ENCODE peak calls at places on chromosomes 3 and 15, in six cellular contexts. One of them, this sample, is unnamed.

GRCh38 chr3:9226326-9226725 is 23.1 kb downstream of the SRGAP3 start:
- DNase-seq in GM20000: no peak
- DNase-seq in left colon: no peak
- DNase-seq in hypothalamus: no peak
- DNase-seq in activated T-helper 1 cell treated with anti-CD3 and anti-CD28 coated beads, Interleukin-12 subunit alpha, Interleukin-12 subunit beta, Interleukin-2, Interleukin-4 antibody, amounts not matched to agents 30 ng/mL and 10 ng/mL and 1 ng/mL, durations not matched to agents 14 hours and 24 hours and 36 hours: no peak
- DNase-seq in SJSA1: no peak
- DNase-seq in this sample: no peak

GRCh38 chr3:16404349-16404895 is 109.1 kb downstream of the RFTN1 start:
- DNase-seq in GM20000: no peak
- DNase-seq in left colon: no peak
- DNase-seq in hypothalamus: no peak
- DNase-seq in activated T-helper 1 cell treated with anti-CD3 and anti-CD28 coated beads, Interleukin-12 subunit alpha, Interleukin-12 subunit beta, Interleukin-2, Interleukin-4 antibody, amounts not matched to agents 30 ng/mL and 10 ng/mL and 1 ng/mL, durations not matched to agents 14 hours and 24 hours and 36 hours: no peak
- DNase-seq in SJSA1: no peak
- DNase-seq in this sample: no peak

GRCh38 chr3:123861081-123861836 is 22.9 kb downstream of the MYLK start:
- DNase-seq in GM20000: no peak
- DNase-seq in left colon: no peak
- DNase-seq in hypothalamus: no peak
- DNase-seq in activated T-helper 1 cell treated with anti-CD3 and anti-CD28 coated beads, Interleukin-12 subunit alpha, Interleukin-12 subunit beta, Interleukin-2, Interleukin-4 antibody, amounts not matched to agents 30 ng/mL and 10 ng/mL and 1 ng/mL, durations not matched to agents 14 hours and 24 hours and 36 hours: no peak
- DNase-seq in SJSA1: no peak
- DNase-seq in this sample: no peak

GRCh38 chr3:149414557-149415231 is 37.2 kb upstream of the TM4SF1 start:
- DNase-seq in GM20000: no peak
- DNase-seq in left colon: no peak
- DNase-seq in hypothalamus: no peak
- DNase-seq in activated T-helper 1 cell treated with anti-CD3 and anti-CD28 coated beads, Interleukin-12 subunit alpha, Interleukin-12 subunit beta, Interleukin-2, Interleukin-4 antibody, amounts not matched to agents 30 ng/mL and 10 ng/mL and 1 ng/mL, durations not matched to agents 14 hours and 24 hours and 36 hours: no peak
- DNase-seq in SJSA1: no peak
- DNase-seq in this sample: no peak

GRCh38 chr3:157785071-157785826 is 282.0 kb upstream of the VEPH1 start:
- DNase-seq in GM20000: no peak
- DNase-seq in left colon: no peak
- DNase-seq in hypothalamus: no peak
- DNase-seq in activated T-helper 1 cell treated with anti-CD3 and anti-CD28 coated beads, Interleukin-12 subunit alpha, Interleukin-12 subunit beta, Interleukin-2, Interleukin-4 antibody, amounts not matched to agents 30 ng/mL and 10 ng/mL and 1 ng/mL, durations not matched to agents 14 hours and 24 hours and 36 hours: no peak
- DNase-seq in SJSA1: peak
- DNase-seq in this sample: no peak

GRCh38 chr3:160210799-160211221 is 14.4 kb upstream of the C3orf80 start:
- DNase-seq in GM20000: peak
- DNase-seq in left colon: no peak
- DNase-seq in hypothalamus: no peak
- DNase-seq in activated T-helper 1 cell treated with anti-CD3 and anti-CD28 coated beads, Interleukin-12 subunit alpha, Interleukin-12 subunit beta, Interleukin-2, Interleukin-4 antibody, amounts not matched to agents 30 ng/mL and 10 ng/mL and 1 ng/mL, durations not matched to agents 14 hours and 24 hours and 36 hours: no peak
- DNase-seq in SJSA1: peak
- DNase-seq in this sample: no peak

GRCh38 chr3:53195602-53196574 is 34.9 kb downstream of the PRKCD start:
- DNase-seq in GM20000: peak
- DNase-seq in left colon: no peak
- DNase-seq in hypothalamus: no peak
- DNase-seq in activated T-helper 1 cell treated with anti-CD3 and anti-CD28 coated beads, Interleukin-12 subunit alpha, Interleukin-12 subunit beta, Interleukin-2, Interleukin-4 antibody, amounts not matched to agents 30 ng/mL and 10 ng/mL and 1 ng/mL, durations not matched to agents 14 hours and 24 hours and 36 hours: peak
- DNase-seq in SJSA1: peak
- DNase-seq in this sample: peak

GRCh38 chr3:13479332-13479581 is 849 bp upstream of the HDAC11 start:
- DNase-seq in GM20000: no peak
- DNase-seq in left colon: no peak
- DNase-seq in hypothalamus: no peak
- DNase-seq in activated T-helper 1 cell treated with anti-CD3 and anti-CD28 coated beads, Interleukin-12 subunit alpha, Interleukin-12 subunit beta, Interleukin-2, Interleukin-4 antibody, amounts not matched to agents 30 ng/mL and 10 ng/mL and 1 ng/mL, durations not matched to agents 14 hours and 24 hours and 36 hours: no peak
- DNase-seq in SJSA1: no peak
- DNase-seq in this sample: no peak

GRCh38 chr15:39608185-39608584 is 27.3 kb downstream of the THBS1 start:
- DNase-seq in GM20000: no peak
- DNase-seq in left colon: no peak
- DNase-seq in hypothalamus: no peak
- DNase-seq in activated T-helper 1 cell treated with anti-CD3 and anti-CD28 coated beads, Interleukin-12 subunit alpha, Interleukin-12 subunit beta, Interleukin-2, Interleukin-4 antibody, amounts not matched to agents 30 ng/mL and 10 ng/mL and 1 ng/mL, durations not matched to agents 14 hours and 24 hours and 36 hours: no peak
- DNase-seq in SJSA1: no peak
- DNase-seq in this sample: no peak

GRCh38 chr15:67578020-67578600 is 35.6 kb downstream of the MAP2K5 start:
- DNase-seq in GM20000: no peak
- DNase-seq in left colon: no peak
- DNase-seq in hypothalamus: no peak
- DNase-seq in activated T-helper 1 cell treated with anti-CD3 and anti-CD28 coated beads, Interleukin-12 subunit alpha, Interleukin-12 subunit beta, Interleukin-2, Interleukin-4 antibody, amounts not matched to agents 30 ng/mL and 10 ng/mL and 1 ng/mL, durations not matched to agents 14 hours and 24 hours and 36 hours: no peak
- DNase-seq in SJSA1: no peak
- DNase-seq in this sample: no peak

GRCh38 chr3:52405066-52405465 is 39.8 kb downstream of the SEMA3G start:
- DNase-seq in GM20000: no peak
- DNase-seq in left colon: no peak
- DNase-seq in hypothalamus: no peak
- DNase-seq in activated T-helper 1 cell treated with anti-CD3 and anti-CD28 coated beads, Interleukin-12 subunit alpha, Interleukin-12 subunit beta, Interleukin-2, Interleukin-4 antibody, amounts not matched to agents 30 ng/mL and 10 ng/mL and 1 ng/mL, durations not matched to agents 14 hours and 24 hours and 36 hours: no peak
- DNase-seq in SJSA1: no peak
- DNase-seq in this sample: no peak

GRCh38 chr15:65535192-65535591 is 4.9 kb downstream of the HACD3 start:
- DNase-seq in GM20000: no peak
- DNase-seq in left colon: no peak
- DNase-seq in hypothalamus: no peak
- DNase-seq in activated T-helper 1 cell treated with anti-CD3 and anti-CD28 coated beads, Interleukin-12 subunit alpha, Interleukin-12 subunit beta, Interleukin-2, Interleukin-4 antibody, amounts not matched to agents 30 ng/mL and 10 ng/mL and 1 ng/mL, durations not matched to agents 14 hours and 24 hours and 36 hours: no peak
- DNase-seq in SJSA1: no peak
- DNase-seq in this sample: no peak

GRCh38 chr15:56732135-56732880 is 1.0 kb downstream of the ZNF280D start:
- DNase-seq in GM20000: peak
- DNase-seq in left colon: no peak
- DNase-seq in hypothalamus: no peak
- DNase-seq in activated T-helper 1 cell treated with anti-CD3 and anti-CD28 coated beads, Interleukin-12 subunit alpha, Interleukin-12 subunit beta, Interleukin-2, Interleukin-4 antibody, amounts not matched to agents 30 ng/mL and 10 ng/mL and 1 ng/mL, durations not matched to agents 14 hours and 24 hours and 36 hours: no peak
- DNase-seq in SJSA1: peak
- DNase-seq in this sample: peak

GRCh38 chr3:153640689-153641308 is 478.8 kb downstream of the RAP2B start:
- DNase-seq in GM20000: no peak
- DNase-seq in left colon: peak
- DNase-seq in hypothalamus: no peak
- DNase-seq in activated T-helper 1 cell treated with anti-CD3 and anti-CD28 coated beads, Interleukin-12 subunit alpha, Interleukin-12 subunit beta, Interleukin-2, Interleukin-4 antibody, amounts not matched to agents 30 ng/mL and 10 ng/mL and 1 ng/mL, durations not matched to agents 14 hours and 24 hours and 36 hours: no peak
- DNase-seq in SJSA1: no peak
- DNase-seq in this sample: peak

GRCh38 chr3:197088370-197088769 is 58.8 kb upstream of the MELTF start:
- DNase-seq in GM20000: peak
- DNase-seq in left colon: no peak
- DNase-seq in hypothalamus: no peak
- DNase-seq in activated T-helper 1 cell treated with anti-CD3 and anti-CD28 coated beads, Interleukin-12 subunit alpha, Interleukin-12 subunit beta, Interleukin-2, Interleukin-4 antibody, amounts not matched to agents 30 ng/mL and 10 ng/mL and 1 ng/mL, durations not matched to agents 14 hours and 24 hours and 36 hours: no peak
- DNase-seq in SJSA1: no peak
- DNase-seq in this sample: no peak

GRCh38 chr3:139117883-139118760 is 73.4 kb upstream of the PRR23C start:
- DNase-seq in GM20000: no peak
- DNase-seq in left colon: no peak
- DNase-seq in hypothalamus: no peak
- DNase-seq in activated T-helper 1 cell treated with anti-CD3 and anti-CD28 coated beads, Interleukin-12 subunit alpha, Interleukin-12 subunit beta, Interleukin-2, Interleukin-4 antibody, amounts not matched to agents 30 ng/mL and 10 ng/mL and 1 ng/mL, durations not matched to agents 14 hours and 24 hours and 36 hours: no peak
- DNase-seq in SJSA1: no peak
- DNase-seq in this sample: no peak

GRCh38 chr3:181568248-181568647 is 143.5 kb upstream of the SOX2 start:
- DNase-seq in GM20000: no peak
- DNase-seq in left colon: no peak
- DNase-seq in hypothalamus: no peak
- DNase-seq in activated T-helper 1 cell treated with anti-CD3 and anti-CD28 coated beads, Interleukin-12 subunit alpha, Interleukin-12 subunit beta, Interleukin-2, Interleukin-4 antibody, amounts not matched to agents 30 ng/mL and 10 ng/mL and 1 ng/mL, durations not matched to agents 14 hours and 24 hours and 36 hours: no peak
- DNase-seq in SJSA1: peak
- DNase-seq in this sample: no peak

GRCh38 chr15:34810455-34811146 is 15.3 kb upstream of the ACTC1 start:
- DNase-seq in GM20000: no peak
- DNase-seq in left colon: no peak
- DNase-seq in hypothalamus: no peak
- DNase-seq in activated T-helper 1 cell treated with anti-CD3 and anti-CD28 coated beads, Interleukin-12 subunit alpha, Interleukin-12 subunit beta, Interleukin-2, Interleukin-4 antibody, amounts not matched to agents 30 ng/mL and 10 ng/mL and 1 ng/mL, durations not matched to agents 14 hours and 24 hours and 36 hours: no peak
- DNase-seq in SJSA1: peak
- DNase-seq in this sample: no peak

GRCh38 chr3:184726497-184726896 is 14.6 kb upstream of the MAGEF1 start:
- DNase-seq in GM20000: no peak
- DNase-seq in left colon: no peak
- DNase-seq in hypothalamus: no peak
- DNase-seq in activated T-helper 1 cell treated with anti-CD3 and anti-CD28 coated beads, Interleukin-12 subunit alpha, Interleukin-12 subunit beta, Interleukin-2, Interleukin-4 antibody, amounts not matched to agents 30 ng/mL and 10 ng/mL and 1 ng/mL, durations not matched to agents 14 hours and 24 hours and 36 hours: no peak
- DNase-seq in SJSA1: no peak
- DNase-seq in this sample: no peak

GRCh38 chr3:188205992-188206416 is 52.0 kb downstream of the LPP start:
- DNase-seq in GM20000: no peak
- DNase-seq in left colon: no peak
- DNase-seq in hypothalamus: no peak
- DNase-seq in activated T-helper 1 cell treated with anti-CD3 and anti-CD28 coated beads, Interleukin-12 subunit alpha, Interleukin-12 subunit beta, Interleukin-2, Interleukin-4 antibody, amounts not matched to agents 30 ng/mL and 10 ng/mL and 1 ng/mL, durations not matched to agents 14 hours and 24 hours and 36 hours: no peak
- DNase-seq in SJSA1: no peak
- DNase-seq in this sample: peak

GRCh38 chr3:4994823-4995499 is 15.7 kb downstream of the BHLHE40 start:
- DNase-seq in GM20000: no peak
- DNase-seq in left colon: no peak
- DNase-seq in hypothalamus: no peak
- DNase-seq in activated T-helper 1 cell treated with anti-CD3 and anti-CD28 coated beads, Interleukin-12 subunit alpha, Interleukin-12 subunit beta, Interleukin-2, Interleukin-4 antibody, amounts not matched to agents 30 ng/mL and 10 ng/mL and 1 ng/mL, durations not matched to agents 14 hours and 24 hours and 36 hours: no peak
- DNase-seq in SJSA1: peak
- DNase-seq in this sample: no peak

GRCh38 chr3:168085491-168086119 is 10.1 kb downstream of the GOLIM4 start:
- DNase-seq in GM20000: no peak
- DNase-seq in left colon: no peak
- DNase-seq in hypothalamus: no peak
- DNase-seq in activated T-helper 1 cell treated with anti-CD3 and anti-CD28 coated beads, Interleukin-12 subunit alpha, Interleukin-12 subunit beta, Interleukin-2, Interleukin-4 antibody, amounts not matched to agents 30 ng/mL and 10 ng/mL and 1 ng/mL, durations not matched to agents 14 hours and 24 hours and 36 hours: no peak
- DNase-seq in SJSA1: no peak
- DNase-seq in this sample: no peak

GRCh38 chr3:149004622-149005021 is 13.3 kb downstream of the GYG1 start:
- DNase-seq in GM20000: no peak
- DNase-seq in left colon: no peak
- DNase-seq in hypothalamus: no peak
- DNase-seq in activated T-helper 1 cell treated with anti-CD3 and anti-CD28 coated beads, Interleukin-12 subunit alpha, Interleukin-12 subunit beta, Interleukin-2, Interleukin-4 antibody, amounts not matched to agents 30 ng/mL and 10 ng/mL and 1 ng/mL, durations not matched to agents 14 hours and 24 hours and 36 hours: no peak
- DNase-seq in SJSA1: no peak
- DNase-seq in this sample: no peak

GRCh38 chr15:59685737-59686297 is 3.3 kb downstream of the BNIP2 start:
- DNase-seq in GM20000: no peak
- DNase-seq in left colon: no peak
- DNase-seq in hypothalamus: no peak
- DNase-seq in activated T-helper 1 cell treated with anti-CD3 and anti-CD28 coated beads, Interleukin-12 subunit alpha, Interleukin-12 subunit beta, Interleukin-2, Interleukin-4 antibody, amounts not matched to agents 30 ng/mL and 10 ng/mL and 1 ng/mL, durations not matched to agents 14 hours and 24 hours and 36 hours: no peak
- DNase-seq in SJSA1: peak
- DNase-seq in this sample: no peak

GRCh38 chr3:169390310-169390731 is 273.2 kb downstream of the MECOM start:
- DNase-seq in GM20000: no peak
- DNase-seq in left colon: peak
- DNase-seq in hypothalamus: no peak
- DNase-seq in activated T-helper 1 cell treated with anti-CD3 and anti-CD28 coated beads, Interleukin-12 subunit alpha, Interleukin-12 subunit beta, Interleukin-2, Interleukin-4 antibody, amounts not matched to agents 30 ng/mL and 10 ng/mL and 1 ng/mL, durations not matched to agents 14 hours and 24 hours and 36 hours: no peak
- DNase-seq in SJSA1: no peak
- DNase-seq in this sample: peak

GRCh38 chr15:65286069-65286703 is 497 bp downstream of the PARP16 start:
- DNase-seq in GM20000: no peak
- DNase-seq in left colon: peak
- DNase-seq in hypothalamus: no peak
- DNase-seq in activated T-helper 1 cell treated with anti-CD3 and anti-CD28 coated beads, Interleukin-12 subunit alpha, Interleukin-12 subunit beta, Interleukin-2, Interleukin-4 antibody, amounts not matched to agents 30 ng/mL and 10 ng/mL and 1 ng/mL, durations not matched to agents 14 hours and 24 hours and 36 hours: peak
- DNase-seq in SJSA1: peak
- DNase-seq in this sample: peak

GRCh38 chr3:17260257-17260656 is 375.5 kb downstream of the PLCL2 start:
- DNase-seq in GM20000: no peak
- DNase-seq in left colon: no peak
- DNase-seq in hypothalamus: no peak
- DNase-seq in activated T-helper 1 cell treated with anti-CD3 and anti-CD28 coated beads, Interleukin-12 subunit alpha, Interleukin-12 subunit beta, Interleukin-2, Interleukin-4 antibody, amounts not matched to agents 30 ng/mL and 10 ng/mL and 1 ng/mL, durations not matched to agents 14 hours and 24 hours and 36 hours: no peak
- DNase-seq in SJSA1: no peak
- DNase-seq in this sample: no peak

GRCh38 chr3:181859518-181859917 is 147.8 kb downstream of the SOX2 start:
- DNase-seq in GM20000: no peak
- DNase-seq in left colon: no peak
- DNase-seq in hypothalamus: no peak
- DNase-seq in activated T-helper 1 cell treated with anti-CD3 and anti-CD28 coated beads, Interleukin-12 subunit alpha, Interleukin-12 subunit beta, Interleukin-2, Interleukin-4 antibody, amounts not matched to agents 30 ng/mL and 10 ng/mL and 1 ng/mL, durations not matched to agents 14 hours and 24 hours and 36 hours: no peak
- DNase-seq in SJSA1: no peak
- DNase-seq in this sample: no peak

GRCh38 chr3:57078366-57079220 is 18.1 kb downstream of the SPATA12 start:
- DNase-seq in GM20000: peak
- DNase-seq in left colon: peak
- DNase-seq in hypothalamus: peak
- DNase-seq in activated T-helper 1 cell treated with anti-CD3 and anti-CD28 coated beads, Interleukin-12 subunit alpha, Interleukin-12 subunit beta, Interleukin-2, Interleukin-4 antibody, amounts not matched to agents 30 ng/mL and 10 ng/mL and 1 ng/mL, durations not matched to agents 14 hours and 24 hours and 36 hours: no peak
- DNase-seq in SJSA1: peak
- DNase-seq in this sample: peak

GRCh38 chr3:124817079-124817478 is 70.1 kb downstream of the ITGB5 start:
- DNase-seq in GM20000: no peak
- DNase-seq in left colon: no peak
- DNase-seq in hypothalamus: no peak
- DNase-seq in activated T-helper 1 cell treated with anti-CD3 and anti-CD28 coated beads, Interleukin-12 subunit alpha, Interleukin-12 subunit beta, Interleukin-2, Interleukin-4 antibody, amounts not matched to agents 30 ng/mL and 10 ng/mL and 1 ng/mL, durations not matched to agents 14 hours and 24 hours and 36 hours: no peak
- DNase-seq in SJSA1: no peak
- DNase-seq in this sample: no peak

GRCh38 chr3:159273070-159273469 is 471.2 kb downstream of the MFSD1 start:
- DNase-seq in GM20000: no peak
- DNase-seq in left colon: no peak
- DNase-seq in hypothalamus: no peak
- DNase-seq in activated T-helper 1 cell treated with anti-CD3 and anti-CD28 coated beads, Interleukin-12 subunit alpha, Interleukin-12 subunit beta, Interleukin-2, Interleukin-4 antibody, amounts not matched to agents 30 ng/mL and 10 ng/mL and 1 ng/mL, durations not matched to agents 14 hours and 24 hours and 36 hours: no peak
- DNase-seq in SJSA1: no peak
- DNase-seq in this sample: no peak

GRCh38 chr3:9448643-9449042 is 51.2 kb downstream of the SETD5 start:
- DNase-seq in GM20000: no peak
- DNase-seq in left colon: no peak
- DNase-seq in hypothalamus: no peak
- DNase-seq in activated T-helper 1 cell treated with anti-CD3 and anti-CD28 coated beads, Interleukin-12 subunit alpha, Interleukin-12 subunit beta, Interleukin-2, Interleukin-4 antibody, amounts not matched to agents 30 ng/mL and 10 ng/mL and 1 ng/mL, durations not matched to agents 14 hours and 24 hours and 36 hours: no peak
- DNase-seq in SJSA1: no peak
- DNase-seq in this sample: no peak

GRCh38 chr3:97037294-97037943 is 223.0 kb downstream of the EPHA6 start:
- DNase-seq in GM20000: no peak
- DNase-seq in left colon: no peak
- DNase-seq in hypothalamus: no peak
- DNase-seq in activated T-helper 1 cell treated with anti-CD3 and anti-CD28 coated beads, Interleukin-12 subunit alpha, Interleukin-12 subunit beta, Interleukin-2, Interleukin-4 antibody, amounts not matched to agents 30 ng/mL and 10 ng/mL and 1 ng/mL, durations not matched to agents 14 hours and 24 hours and 36 hours: no peak
- DNase-seq in SJSA1: no peak
- DNase-seq in this sample: no peak

GRCh38 chr3:39254806-39255449 is 24.9 kb downstream of the CX3CR1 start:
- DNase-seq in GM20000: no peak
- DNase-seq in left colon: no peak
- DNase-seq in hypothalamus: no peak
- DNase-seq in activated T-helper 1 cell treated with anti-CD3 and anti-CD28 coated beads, Interleukin-12 subunit alpha, Interleukin-12 subunit beta, Interleukin-2, Interleukin-4 antibody, amounts not matched to agents 30 ng/mL and 10 ng/mL and 1 ng/mL, durations not matched to agents 14 hours and 24 hours and 36 hours: no peak
- DNase-seq in SJSA1: peak
- DNase-seq in this sample: no peak

GRCh38 chr3:102390465-102390864 is 44.4 kb upstream of the ZPLD1 start:
- DNase-seq in GM20000: no peak
- DNase-seq in left colon: no peak
- DNase-seq in hypothalamus: no peak
- DNase-seq in activated T-helper 1 cell treated with anti-CD3 and anti-CD28 coated beads, Interleukin-12 subunit alpha, Interleukin-12 subunit beta, Interleukin-2, Interleukin-4 antibody, amounts not matched to agents 30 ng/mL and 10 ng/mL and 1 ng/mL, durations not matched to agents 14 hours and 24 hours and 36 hours: no peak
- DNase-seq in SJSA1: no peak
- DNase-seq in this sample: no peak

GRCh38 chr3:113174806-113175490 is 36.4 kb upstream of the BOC start:
- DNase-seq in GM20000: no peak
- DNase-seq in left colon: no peak
- DNase-seq in hypothalamus: no peak
- DNase-seq in activated T-helper 1 cell treated with anti-CD3 and anti-CD28 coated beads, Interleukin-12 subunit alpha, Interleukin-12 subunit beta, Interleukin-2, Interleukin-4 antibody, amounts not matched to agents 30 ng/mL and 10 ng/mL and 1 ng/mL, durations not matched to agents 14 hours and 24 hours and 36 hours: no peak
- DNase-seq in SJSA1: no peak
- DNase-seq in this sample: no peak

GRCh38 chr3:50630916-50631315 is 14.0 kb downstream of the MAPKAPK3 start:
- DNase-seq in GM20000: no peak
- DNase-seq in left colon: no peak
- DNase-seq in hypothalamus: no peak
- DNase-seq in activated T-helper 1 cell treated with anti-CD3 and anti-CD28 coated beads, Interleukin-12 subunit alpha, Interleukin-12 subunit beta, Interleukin-2, Interleukin-4 antibody, amounts not matched to agents 30 ng/mL and 10 ng/mL and 1 ng/mL, durations not matched to agents 14 hours and 24 hours and 36 hours: no peak
- DNase-seq in SJSA1: no peak
- DNase-seq in this sample: no peak

GRCh38 chr3:32890420-32891276 is 60.8 kb upstream of the CCR4 start:
- DNase-seq in GM20000: no peak
- DNase-seq in left colon: no peak
- DNase-seq in hypothalamus: no peak
- DNase-seq in activated T-helper 1 cell treated with anti-CD3 and anti-CD28 coated beads, Interleukin-12 subunit alpha, Interleukin-12 subunit beta, Interleukin-2, Interleukin-4 antibody, amounts not matched to agents 30 ng/mL and 10 ng/mL and 1 ng/mL, durations not matched to agents 14 hours and 24 hours and 36 hours: no peak
- DNase-seq in SJSA1: no peak
- DNase-seq in this sample: no peak